ENCODE peak calls at places on chromosomes 16 and 17, in ten cellular contexts. One of them, this sample, is unnamed.

GRCh38 chr16:85315871-85316270 is 203.6 kb upstream of the CIBAR2 start:
- DNase-seq in esophagus muscularis mucosa: no peak
- DNase-seq in K562: no peak
- DNase-seq in nephron progenitor cell: no peak
- DNase-seq in Peyer's patch: no peak
- DNase-seq in foreskin keratinocyte: no peak
- DNase-seq in GM12865: no peak
- DNase-seq in dorsolateral prefrontal cortex: no peak
- DNase-seq in A673: no peak
- DNase-seq in endothelial cell: no peak
- DNase-seq in this sample: no peak

GRCh38 chr17:58527306-58527705 is 12.9 kb upstream of the MTMR4 start:
- DNase-seq in dorsolateral prefrontal cortex: no peak
- DNase-seq in nephron progenitor cell: no peak
- DNase-seq in endothelial cell: no peak
- DNase-seq in foreskin keratinocyte: no peak
- DNase-seq in A673: no peak
- DNase-seq in K562: no peak
- DNase-seq in Peyer's patch: no peak
- DNase-seq in esophagus muscularis mucosa: no peak
- DNase-seq in GM12865: peak
- DNase-seq in this sample: no peak

GRCh38 chr17:4054446-4054845 is 88.4 kb downstream of the ZZEF1 start:
- DNase-seq in esophagus muscularis mucosa: no peak
- DNase-seq in A673: no peak
- DNase-seq in nephron progenitor cell: no peak
- DNase-seq in Peyer's patch: no peak
- DNase-seq in foreskin keratinocyte: no peak
- DNase-seq in endothelial cell: no peak
- DNase-seq in dorsolateral prefrontal cortex: no peak
- DNase-seq in GM12865: no peak
- DNase-seq in K562: no peak
- DNase-seq in this sample: no peak

GRCh38 chr17:6654816-6655731 is 3.5 kb downstream of the C17orf100 start:
- DNase-seq in Peyer's patch: peak
- DNase-seq in esophagus muscularis mucosa: no peak
- DNase-seq in foreskin keratinocyte: no peak
- DNase-seq in GM12865: no peak
- DNase-seq in endothelial cell: peak
- DNase-seq in dorsolateral prefrontal cortex: no peak
- DNase-seq in K562: no peak
- DNase-seq in nephron progenitor cell: peak
- DNase-seq in A673: no peak
- DNase-seq in this sample: no peak

GRCh38 chr17:73550561-73550960 is 93.7 kb downstream of the SDK2 start:
- DNase-seq in GM12865: no peak
- DNase-seq in endothelial cell: no peak
- DNase-seq in K562: no peak
- DNase-seq in dorsolateral prefrontal cortex: no peak
- DNase-seq in A673: no peak
- DNase-seq in nephron progenitor cell: no peak
- DNase-seq in Peyer's patch: no peak
- DNase-seq in foreskin keratinocyte: no peak
- DNase-seq in esophagus muscularis mucosa: no peak
- DNase-seq in this sample: no peak

GRCh38 chr17:59626756-59627155 is 7.1 kb downstream of the CLTC start:
- DNase-seq in K562: no peak
- DNase-seq in Peyer's patch: no peak
- DNase-seq in endothelial cell: no peak
- DNase-seq in foreskin keratinocyte: no peak
- DNase-seq in A673: no peak
- DNase-seq in esophagus muscularis mucosa: no peak
- DNase-seq in nephron progenitor cell: no peak
- DNase-seq in dorsolateral prefrontal cortex: no peak
- DNase-seq in GM12865: no peak
- DNase-seq in this sample: no peak

GRCh38 chr17:49575524-49576120 is at the start of gene NXPH3:
- DNase-seq in esophagus muscularis mucosa: no peak
- DNase-seq in endothelial cell: peak
- DNase-seq in GM12865: peak
- DNase-seq in Peyer's patch: peak
- DNase-seq in A673: peak
- DNase-seq in nephron progenitor cell: peak
- DNase-seq in dorsolateral prefrontal cortex: peak
- DNase-seq in K562: peak
- DNase-seq in foreskin keratinocyte: no peak
- DNase-seq in this sample: no peak

GRCh38 chr16:67191410-67191994 is 453 bp upstream of the E2F4 start:
- DNase-seq in nephron progenitor cell: no peak
- DNase-seq in K562: no peak
- DNase-seq in esophagus muscularis mucosa: no peak
- DNase-seq in foreskin keratinocyte: no peak
- DNase-seq in endothelial cell: no peak
- DNase-seq in A673: no peak
- DNase-seq in Peyer's patch: no peak
- DNase-seq in GM12865: no peak
- DNase-seq in dorsolateral prefrontal cortex: no peak
- DNase-seq in this sample: no peak

GRCh38 chr17:43327834-43328420 is 70.9 kb upstream of the ARL4D start:
- DNase-seq in GM12865: no peak
- DNase-seq in esophagus muscularis mucosa: no peak
- DNase-seq in A673: no peak
- DNase-seq in K562: no peak
- DNase-seq in nephron progenitor cell: no peak
- DNase-seq in Peyer's patch: no peak
- DNase-seq in endothelial cell: no peak
- DNase-seq in dorsolateral prefrontal cortex: no peak
- DNase-seq in foreskin keratinocyte: no peak
- DNase-seq in this sample: no peak

GRCh38 chr17:4833941-4834501 is 881 bp downstream of the MINK1 start:
- DNase-seq in K562: no peak
- DNase-seq in GM12865: peak
- DNase-seq in dorsolateral prefrontal cortex: no peak
- DNase-seq in endothelial cell: peak
- DNase-seq in foreskin keratinocyte: no peak
- DNase-seq in A673: peak
- DNase-seq in Peyer's patch: peak
- DNase-seq in nephron progenitor cell: peak
- DNase-seq in esophagus muscularis mucosa: no peak
- DNase-seq in this sample: no peak

GRCh38 chr16:57668630-57669475 is 747 bp downstream of the ADGRG3 start:
- DNase-seq in K562: no peak
- DNase-seq in A673: no peak
- DNase-seq in esophagus muscularis mucosa: no peak
- DNase-seq in foreskin keratinocyte: no peak
- DNase-seq in dorsolateral prefrontal cortex: no peak
- DNase-seq in GM12865: no peak
- DNase-seq in Peyer's patch: no peak
- DNase-seq in endothelial cell: no peak
- DNase-seq in nephron progenitor cell: no peak
- DNase-seq in this sample: no peak

GRCh38 chr16:57667069-57667525 is 1.0 kb upstream of the ADGRG3 start:
- DNase-seq in foreskin keratinocyte: no peak
- DNase-seq in nephron progenitor cell: no peak
- DNase-seq in GM12865: no peak
- DNase-seq in endothelial cell: no peak
- DNase-seq in A673: no peak
- DNase-seq in dorsolateral prefrontal cortex: no peak
- DNase-seq in esophagus muscularis mucosa: no peak
- DNase-seq in K562: no peak
- DNase-seq in Peyer's patch: no peak
- DNase-seq in this sample: no peak

GRCh38 chr16:57668259-57668563 is at the start of gene ADGRG3:
- DNase-seq in endothelial cell: no peak
- DNase-seq in esophagus muscularis mucosa: no peak
- DNase-seq in A673: no peak
- DNase-seq in K562: no peak
- DNase-seq in nephron progenitor cell: no peak
- DNase-seq in dorsolateral prefrontal cortex: no peak
- DNase-seq in Peyer's patch: no peak
- DNase-seq in GM12865: no peak
- DNase-seq in foreskin keratinocyte: no peak
- DNase-seq in this sample: no peak

GRCh38 chr16:57666353-57667068 is 1.6 kb upstream of the ADGRG3 start:
- DNase-seq in GM12865: no peak
- DNase-seq in endothelial cell: no peak
- DNase-seq in dorsolateral prefrontal cortex: no peak
- DNase-seq in A673: no peak
- DNase-seq in K562: no peak
- DNase-seq in Peyer's patch: no peak
- DNase-seq in foreskin keratinocyte: no peak
- DNase-seq in nephron progenitor cell: no peak
- DNase-seq in esophagus muscularis mucosa: no peak
- DNase-seq in this sample: no peak

DNA sequence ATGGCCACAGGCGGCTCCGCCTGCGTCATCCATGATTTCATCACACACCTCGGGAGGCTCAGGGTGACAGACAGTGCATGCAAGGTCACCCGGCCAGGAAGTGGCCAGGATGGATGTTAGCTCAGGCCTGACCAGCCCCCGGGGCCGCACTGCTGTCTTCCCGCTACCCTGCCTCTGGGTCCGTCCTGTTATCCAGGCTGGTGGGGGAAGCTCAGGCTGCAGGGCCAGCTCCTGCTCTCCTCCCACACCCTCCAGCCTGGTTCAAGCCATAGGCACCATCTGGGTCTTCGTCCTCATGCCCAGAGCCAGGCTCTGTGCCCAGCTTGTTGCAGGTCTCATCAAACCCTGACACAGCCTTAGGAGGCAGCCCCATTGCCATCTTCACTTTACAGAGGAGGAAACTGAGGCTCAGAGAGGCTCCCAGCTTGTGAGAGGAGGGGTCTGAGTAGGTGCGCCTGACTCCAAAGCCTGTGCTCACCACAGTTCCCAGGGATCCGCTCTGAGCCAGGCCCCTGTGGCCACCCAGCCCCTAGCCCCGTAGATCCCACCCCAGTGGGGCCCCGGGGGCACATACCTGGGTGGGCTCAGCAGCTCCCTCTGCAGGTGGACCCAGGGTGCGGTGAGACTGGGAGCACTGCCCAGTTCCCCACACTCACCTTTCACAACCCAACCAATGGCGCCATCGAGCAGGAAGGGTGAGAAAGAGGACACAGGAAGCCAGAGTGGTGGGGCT is 414 bp upstream of the ADGRG3 start:
- DNase-seq in endothelial cell: no peak
- DNase-seq in foreskin keratinocyte: no peak
- DNase-seq in GM12865: no peak
- DNase-seq in nephron progenitor cell: no peak
- DNase-seq in dorsolateral prefrontal cortex: no peak
- DNase-seq in Peyer's patch: no peak
- DNase-seq in esophagus muscularis mucosa: no peak
- DNase-seq in K562: peak
- DNase-seq in A673: no peak
- DNase-seq in this sample: peak
- TF ChIP-seq CTCF in endothelial cell: no peak
- TF ChIP-seq CTCF in foreskin keratinocyte: peak
- TF ChIP-seq CTCF in GM12865: peak
- TF ChIP-seq CTCF in nephron progenitor cell: no peak
- TF ChIP-seq CTCF in dorsolateral prefrontal cortex: no peak
- TF ChIP-seq CTCF in Peyer's patch: no peak
- TF ChIP-seq CTCF in esophagus muscularis mucosa: no peak
- TF ChIP-seq CTCF in K562: peak
- TF ChIP-seq CTCF in A673: peak
- TF ChIP-seq CTCF in this sample: peak

DNA sequence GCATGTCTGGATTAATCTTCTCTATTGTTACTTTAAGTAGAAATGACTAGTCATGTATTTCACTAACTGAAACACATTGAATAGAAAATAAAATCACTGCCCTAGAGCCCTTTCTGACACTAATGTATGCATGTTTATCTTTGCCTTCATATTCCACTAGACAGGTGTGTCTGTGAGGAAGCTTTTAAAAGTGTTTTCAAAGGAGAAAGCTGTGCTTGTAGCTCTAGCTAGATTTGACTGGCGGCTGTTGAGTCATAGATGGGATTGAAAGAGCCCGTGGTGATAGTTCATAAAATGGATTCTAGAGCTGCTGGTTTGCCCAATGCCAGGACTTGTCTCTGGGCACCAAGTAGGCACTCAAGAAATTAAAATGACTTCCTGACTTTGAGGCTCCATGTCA is 189.0 kb upstream of the PIRT start:
- DNase-seq in GM12865: no peak
- DNase-seq in K562: no peak
- DNase-seq in A673: no peak
- DNase-seq in foreskin keratinocyte: no peak
- DNase-seq in nephron progenitor cell: no peak
- DNase-seq in endothelial cell: no peak
- DNase-seq in esophagus muscularis mucosa: no peak
- DNase-seq in dorsolateral prefrontal cortex: no peak
- DNase-seq in Peyer's patch: no peak
- DNase-seq in this sample: no peak
- TF ChIP-seq CTCF in GM12865: no peak
- TF ChIP-seq CTCF in K562: no peak
- TF ChIP-seq CTCF in A673: no peak
- TF ChIP-seq CTCF in foreskin keratinocyte: no peak
- TF ChIP-seq CTCF in nephron progenitor cell: no peak
- TF ChIP-seq CTCF in endothelial cell: no peak
- TF ChIP-seq CTCF in esophagus muscularis mucosa: no peak
- TF ChIP-seq CTCF in dorsolateral prefrontal cortex: no peak
- TF ChIP-seq CTCF in Peyer's patch: no peak
- TF ChIP-seq CTCF in this sample: no peak

GRCh38 chr17:81902653-81903414 is 796 bp downstream of the NPB start:
- DNase-seq in foreskin keratinocyte: no peak
- DNase-seq in esophagus muscularis mucosa: no peak
- DNase-seq in GM12865: peak
- DNase-seq in endothelial cell: no peak
- DNase-seq in nephron progenitor cell: no peak
- DNase-seq in Peyer's patch: no peak
- DNase-seq in K562: no peak
- DNase-seq in dorsolateral prefrontal cortex: no peak
- DNase-seq in A673: no peak
- DNase-seq in this sample: no peak
- TF ChIP-seq CTCF in foreskin keratinocyte: no peak
- TF ChIP-seq CTCF in esophagus muscularis mucosa: no peak
- TF ChIP-seq CTCF in GM12865: no peak
- TF ChIP-seq CTCF in endothelial cell: no peak
- TF ChIP-seq CTCF in nephron progenitor cell: no peak
- TF ChIP-seq CTCF in Peyer's patch: no peak
- TF ChIP-seq CTCF in K562: no peak
- TF ChIP-seq CTCF in dorsolateral prefrontal cortex: no peak
- TF ChIP-seq CTCF in A673: no peak
- TF ChIP-seq CTCF in this sample: no peak

DNA sequence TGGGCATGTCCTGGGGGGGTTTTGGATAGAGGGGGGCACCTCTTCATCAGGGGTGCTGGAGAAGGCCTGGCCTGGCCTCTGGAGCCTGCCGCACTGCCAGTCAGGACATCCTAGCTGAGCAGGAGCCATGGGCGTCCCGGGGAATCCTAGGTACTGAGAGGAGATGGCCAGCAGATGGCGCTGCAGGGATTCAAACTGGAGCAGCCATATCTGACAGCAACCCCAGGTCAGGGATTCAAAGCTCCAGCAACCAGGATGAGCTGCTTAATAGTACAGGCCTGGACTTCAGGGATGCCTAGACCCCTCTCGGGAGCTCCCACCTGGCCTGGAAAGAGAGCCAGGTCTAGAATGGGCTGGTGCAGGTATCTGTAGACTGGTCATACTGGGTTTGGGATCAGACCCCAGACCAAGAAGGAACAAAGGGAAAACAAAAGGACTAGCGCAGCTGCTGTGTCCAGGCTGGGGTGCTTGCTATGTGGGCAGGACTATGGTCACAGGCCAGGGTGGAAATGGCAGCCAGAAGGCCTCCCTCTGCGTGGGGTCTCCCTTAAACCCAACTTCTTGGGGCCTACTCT is 306.9 kb upstream of the RBFOX1 start:
- DNase-seq in nephron progenitor cell: peak
- DNase-seq in A673: peak
- DNase-seq in dorsolateral prefrontal cortex: peak
- DNase-seq in K562: peak
- DNase-seq in esophagus muscularis mucosa: no peak
- DNase-seq in GM12865: peak
- DNase-seq in foreskin keratinocyte: no peak
- DNase-seq in endothelial cell: peak
- DNase-seq in Peyer's patch: peak
- DNase-seq in this sample: no peak
- TF ChIP-seq CTCF in nephron progenitor cell: peak
- TF ChIP-seq CTCF in A673: peak
- TF ChIP-seq CTCF in dorsolateral prefrontal cortex: peak
- TF ChIP-seq CTCF in K562: peak
- TF ChIP-seq CTCF in esophagus muscularis mucosa: no peak
- TF ChIP-seq CTCF in GM12865: peak
- TF ChIP-seq CTCF in foreskin keratinocyte: peak
- TF ChIP-seq CTCF in endothelial cell: peak
- TF ChIP-seq CTCF in Peyer's patch: peak
- TF ChIP-seq CTCF in this sample: peak